ENCODE peak calls at places on chromosomes 4 and X, in eight cellular contexts. O is mammary epithelial cell; N is KBM-7; F is NCI-H2029; W is posterior cingulate gyrus; R is NT2/D1; L is activated T-cell treated with anti-CD3 and anti-CD28 coated beads, Interleukin-2, amount 50 U/mL, for 4 hours; E is H54. B is an unnamed sample.

GRCh38 chr4:8740666-8741395 is 130.8 kb downstream of the HMX1 start:
- DNase-seq in W (no peak), E (no peak), L (no peak), R (no peak), O (no peak), N (no peak), F (no peak), B (no peak)

GRCh38 chr4:2925496-2925895 is 37.7 kb downstream of the NOP14 start:
- DNase-seq in N (no peak), L (no peak), O (no peak), R (no peak), E (no peak), F (no peak), W (no peak), B (no peak)

GRCh38 chrX:40313269-40313668 is 215.5 kb upstream of the BCOR start:
- DNase-seq in O (no peak), E (no peak), N (no peak), L (no peak), F (no peak), R (no peak), W (no peak), B (no peak)

GRCh38 chr4:113678651-113679050 is 82.9 kb downstream of the CAMK2D start:
- DNase-seq in R (no peak), E (no peak), L (no peak), O (no peak), W (no peak), F (no peak), N (no peak), B (no peak)

GRCh38 chr4:84531689-84532088 is 32.6 kb upstream of the NKX6-1 start:
- DNase-seq in O (peak; percentile 66), N (no peak), L (no peak), W (no peak), E (peak; percentile 15), F (no peak), R (no peak), B (no peak)

GRCh38 chrX:149837639-149838038 is 43.3 kb upstream of the MAGEA8 start:
- DNase-seq in F (no peak), E (no peak), W (no peak), L (no peak), O (peak; percentile 5), R (no peak), N (no peak), B (no peak)

GRCh38 chr4:76896731-76897521 is 1.0 kb downstream of the SOWAHB start:
- DNase-seq in W (peak; percentile 16), O (peak; percentile 48), F (peak; percentile 13), L (peak; percentile 15), R (no peak), N (peak; percentile 12), E (no peak), B (no peak)

GRCh38 chr4:154018659-154019058 is 229.8 kb upstream of the SFRP2 start:
- DNase-seq in R (peak; percentile 20), O (no peak), W (no peak), N (no peak), F (no peak), L (no peak), E (no peak), B (no peak)

GRCh38 chrX:45592067-45592466 is 391.4 kb upstream of the DIPK2B start:
- DNase-seq in F (peak; percentile 17), R (no peak), L (no peak), N (no peak), O (no peak), E (no peak), W (no peak), B (no peak)

GRCh38 chrX:121755541-121755940 is 708.1 kb downstream of the GLUD2 start:
- DNase-seq in N (peak; percentile 28), L (no peak), R (no peak), F (no peak), E (no peak), O (peak; percentile 11), W (no peak), B (no peak)

GRCh38 chr4:171751538-171751937 is 61.7 kb upstream of the GALNTL6 start:
- DNase-seq in N (no peak), E (no peak), W (no peak), F (no peak), O (no peak), R (no peak), L (no peak), B (no peak)

GRCh38 chr4:24561438-24562139 is 22.8 kb downstream of the DHX15 start:
- DNase-seq in N (no peak), E (no peak), L (no peak), O (no peak), R (no peak), W (no peak), F (no peak), B (no peak)

GRCh38 chr4:147963839-147964238 is 232.0 kb downstream of the ARHGAP10 start:
- DNase-seq in O (no peak), N (no peak), W (no peak), L (no peak), E (no peak), R (no peak), F (no peak), B (no peak)

GRCh38 chr4:59608466-59608865 is 1591.7 kb upstream of the ADGRL3 start:
- DNase-seq in R (no peak), E (no peak), N (no peak), F (no peak), L (no peak), W (no peak), O (peak; percentile 1), B (no peak)

B was measured in ureter.